ENCODE peak calls at places on chromosomes 12 and 14, in four cellular contexts. B, O, P and T are unnamed samples.

GRCh38 chr12:81208193-81208946 is 130.5 kb downstream of the ACSS3 start:
- DNase-seq in B (no peak), O (no peak), P (no peak), T (no peak)

GRCh38 chr12:119988440-119988787 is 622 bp upstream of the BICDL1 start:
- DNase-seq in B (no peak), O (no peak), P (no peak), T (no peak)

GRCh38 chr12:51763743-51764142 is 84.8 kb downstream of the FIGNL2 start:
- DNase-seq in B (no peak), O (no peak), P (no peak), T (no peak)

GRCh38 chr14:87745507-87746118 is 247.4 kb downstream of the GALC start:
- DNase-seq in B (peak), O (peak), P (no peak), T (peak)

GRCh38 chr12:116000252-116000651 is 277.2 kb downstream of the MED13L start:
- DNase-seq in B (no peak), O (no peak), P (no peak), T (no peak)

GRCh38 chr12:84247931-84248330 is 664.7 kb downstream of the SLC6A15 start:
- DNase-seq in B (no peak), O (no peak), P (no peak), T (no peak)

GRCh38 chr14:59208224-59208814 is 19.9 kb downstream of the DAAM1 start:
- DNase-seq in B (no peak), O (no peak), P (peak), T (no peak)

GRCh38 chr14:104462651-104463630 is 116.6 kb upstream of the C14orf180 start:
- DNase-seq in B (no peak), O (no peak), P (no peak), T (no peak)

GRCh38 chr14:75440733-75441474 is 13.1 kb downstream of the JDP2 start:
- DNase-seq in B (no peak), O (no peak), P (no peak), T (no peak)

GRCh38 chr12:31588976-31589375 is 2.0 kb downstream of the DENND5B start:
- DNase-seq in B (no peak), O (no peak), P (no peak), T (no peak)

GRCh38 chr12:65876898-65877721 is 52.8 kb downstream of the HMGA2 start:
- DNase-seq in B (no peak), O (no peak), P (no peak), T (no peak)

GRCh38 chr14:65709576-65709975 is 297.0 kb downstream of the FUT8 start:
- DNase-seq in B (no peak), O (no peak), P (no peak), T (no peak)

GRCh38 chr14:71932229-71932951 is at the start of gene RGS6:
- DNase-seq in B (peak), O (peak), P (no peak), T (no peak)

GRCh38 chr14:21317433-21317832 is 37.5 kb downstream of the RPGRIP1 start:
- DNase-seq in B (no peak), O (no peak), P (no peak), T (no peak)

GRCh38 chr12:80655751-80656150 is 51.7 kb upstream of the MYF6 start:
- DNase-seq in B (no peak), O (no peak), P (no peak), T (no peak)

GRCh38 chr14:35866595-35867279 is 40.6 kb downstream of the BRMS1L start:
- DNase-seq in B (no peak), O (no peak), P (no peak), T (no peak)

GRCh38 chr12:72075401-72075800 is 136.8 kb downstream of the TPH2 start:
- DNase-seq in B (no peak), O (no peak), P (no peak), T (no peak)

GRCh38 chr14:81348086-81348485 is 52.0 kb downstream of the STON2 start:
- DNase-seq in B (no peak), O (no peak), P (no peak), T (no peak)
- TF ChIP-seq YY1 in B (no peak), O (no peak), P (no peak), T (no peak)

GRCh38 chr12:82524636-82525035 is 162.1 kb upstream of the TMTC2 start:
- DNase-seq in B (no peak), O (no peak), P (no peak), T (no peak)

GRCh38 chr12:82524020-82524419 is 162.7 kb upstream of the TMTC2 start:
- DNase-seq in B (no peak), O (no peak), P (no peak), T (no peak)

GRCh38 chr12:82525616-82526015 is 161.1 kb upstream of the TMTC2 start:
- DNase-seq in B (no peak), O (no peak), P (no peak), T (no peak)

GRCh38 chr12:82522285-82522684 is 164.0 kb downstream of the METTL25 start:
- DNase-seq in B (no peak), O (no peak), P (no peak), T (no peak)

GRCh38 chr12:82522762-82523161 is 163.9 kb upstream of the TMTC2 start:
- DNase-seq in B (no peak), O (no peak), P (no peak), T (no peak)
- TF ChIP-seq YY1 in B (no peak), O (no peak), P (no peak), T (no peak)

GRCh38 chr12:2266666-2267623 is 214.2 kb downstream of the CACNA1C start:
- DNase-seq in B (no peak), O (no peak), P (no peak), T (no peak)
- TF ChIP-seq YY1 in B (no peak), O (no peak), P (no peak), T (no peak)

DNA sequence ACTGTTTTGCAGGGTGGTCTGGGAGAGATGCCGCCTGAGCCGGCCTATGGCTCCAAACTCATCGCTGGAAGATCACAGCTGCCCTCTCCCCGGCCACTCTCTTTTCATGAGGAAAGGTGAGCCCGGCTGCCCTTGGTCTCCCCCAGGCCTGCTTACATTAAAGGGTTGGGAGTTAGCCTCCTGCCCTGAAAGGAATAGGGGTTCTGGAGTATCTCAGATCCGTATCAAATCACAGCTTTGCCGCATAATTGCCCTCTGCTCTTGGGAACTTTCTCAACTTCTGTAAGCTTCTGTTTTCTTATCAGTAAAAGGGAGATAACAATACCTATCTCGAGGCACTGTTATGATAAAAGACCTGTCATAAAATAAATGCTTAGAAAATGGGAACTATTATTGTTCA is 17.6 kb downstream of the PHLDA1 start:
- DNase-seq in B (no peak), O (no peak), P (no peak), T (no peak)
- TF ChIP-seq YY1 in B (no peak), O (no peak), P (no peak), T (no peak)

GRCh38 chr14:90091393-90091792 is 29.6 kb downstream of the KCNK13 start:
- DNase-seq in B (no peak), O (no peak), P (no peak), T (no peak)
- TF ChIP-seq YY1 in B (no peak), O (no peak), P (no peak), T (no peak)

DNA sequence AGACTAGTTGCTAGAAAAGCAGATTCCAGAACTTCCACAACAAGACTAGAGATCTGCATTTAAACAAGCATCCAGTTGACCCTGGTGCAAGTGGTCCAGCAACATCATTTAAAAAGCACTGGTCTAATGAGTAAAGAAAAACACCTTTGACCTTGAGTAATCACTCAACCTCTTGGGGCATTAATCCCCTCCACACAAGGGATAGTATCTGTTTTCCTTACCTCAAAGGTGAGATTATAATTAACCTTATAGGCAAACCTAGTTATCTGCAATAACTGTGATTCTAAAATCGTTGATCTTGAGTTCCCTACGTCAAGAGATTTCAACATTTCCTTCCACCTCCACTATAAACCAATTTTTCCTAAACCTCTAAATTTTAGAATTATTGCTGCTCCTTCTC is 1.1 kb downstream of the KDM5A start:
- DNase-seq in B (no peak), O (no peak), P (no peak), T (peak)
- TF ChIP-seq YY1 in B (no peak), O (no peak), P (no peak), T (no peak)

DNA sequence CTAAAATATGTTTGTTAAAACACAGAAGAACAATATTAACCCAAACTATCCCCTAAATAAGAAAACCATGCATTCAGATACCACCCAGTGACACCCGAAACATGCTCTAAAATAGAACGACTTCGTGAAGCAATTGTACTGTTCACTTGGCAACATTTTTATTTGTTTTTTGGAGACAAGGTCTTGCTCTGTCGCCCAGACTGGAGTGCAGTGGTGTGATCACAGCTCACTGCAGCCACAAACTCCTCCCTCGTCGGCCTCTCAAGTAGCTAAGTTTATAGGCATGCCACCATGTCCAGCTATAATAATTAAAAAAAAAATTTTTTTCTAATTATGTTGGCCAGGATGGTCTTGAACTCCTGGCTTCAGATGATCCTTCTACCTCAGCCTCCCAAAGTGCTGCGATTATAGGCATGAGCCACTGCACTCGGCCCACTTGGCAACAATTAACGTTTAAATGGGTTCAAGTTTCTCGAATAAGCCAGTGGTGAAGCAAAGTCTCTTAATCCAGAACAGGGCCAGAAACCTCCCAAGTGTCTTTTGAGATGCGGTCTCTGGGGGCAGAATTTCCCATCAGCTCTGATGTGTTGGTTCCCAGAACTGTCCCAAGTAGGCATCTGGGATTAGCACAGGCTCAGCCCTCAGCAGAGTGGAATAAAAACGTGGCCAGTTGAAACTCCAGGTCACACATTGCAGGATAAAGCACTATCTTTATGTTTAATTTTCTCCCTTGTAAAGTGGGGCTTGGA is 74.5 kb downstream of the TMCC3 start:
- DNase-seq in B (no peak), O (no peak), P (no peak), T (no peak)
- TF ChIP-seq YY1 in B (no peak), O (no peak), P (no peak), T (no peak)

GRCh38 chr12:67968316-67968715 is 20.9 kb upstream of the IFNG-AS1 start:
- DNase-seq in B (no peak), O (no peak), P (no peak), T (no peak)
- TF ChIP-seq YY1 in B (no peak), O (no peak), P (no peak), T (no peak)

GRCh38 chr14:50800032-50800431 is 30.9 kb downstream of the NIN start:
- DNase-seq in B (no peak), O (no peak), P (no peak), T (no peak)

GRCh38 chr14:50798048-50798421 is 32.9 kb downstream of the NIN start:
- DNase-seq in B (no peak), O (no peak), P (peak), T (no peak)

GRCh38 chr14:50805396-50805795 is 25.6 kb downstream of the NIN start:
- DNase-seq in B (no peak), O (no peak), P (no peak), T (no peak)

GRCh38 chr14:50804181-50804721 is 26.7 kb downstream of the NIN start:
- DNase-seq in B (no peak), O (no peak), P (no peak), T (no peak)

DNA sequence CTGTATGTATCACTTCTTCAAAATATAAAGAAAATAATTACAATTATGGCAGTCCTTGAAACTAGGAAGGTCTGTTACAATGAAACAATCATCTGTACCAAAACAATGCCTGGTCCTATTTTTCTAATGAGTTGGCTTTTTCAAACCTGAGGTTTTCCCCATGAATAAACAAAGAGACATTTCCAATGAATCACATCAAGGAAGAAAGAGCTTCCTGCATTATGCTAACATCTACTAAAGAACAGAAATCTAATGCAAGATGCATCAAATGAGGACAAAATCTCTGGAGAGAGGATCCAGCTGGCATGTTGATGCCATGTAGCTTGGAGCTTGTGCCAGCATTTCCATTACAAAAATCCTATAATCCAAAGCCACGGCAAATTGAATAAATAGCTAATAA is 29.3 kb downstream of the NIN start:
- DNase-seq in B (no peak), O (no peak), P (no peak), T (no peak)
- TF ChIP-seq YY1 in B (no peak), O (no peak), P (no peak), T (no peak)

DNA sequence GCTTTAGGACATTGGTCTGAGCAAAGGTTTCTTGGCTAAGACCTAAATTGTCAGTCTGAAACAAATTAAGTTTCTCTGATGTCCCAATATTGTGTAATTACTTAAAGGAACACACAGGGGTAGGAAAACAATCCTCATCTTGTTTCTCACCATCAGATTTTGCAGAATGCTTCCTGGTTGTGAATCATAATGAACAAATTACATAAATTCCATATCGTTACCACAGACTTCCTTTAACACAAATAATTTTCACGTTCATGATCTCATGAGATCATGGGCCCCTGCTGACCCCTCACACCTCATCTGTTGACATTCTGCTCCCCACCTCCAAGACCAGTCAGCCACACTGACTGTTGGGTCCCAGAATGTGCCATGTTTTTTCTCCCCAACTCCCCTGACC is 194.1 kb downstream of the MON2 start:
- DNase-seq in B (no peak), O (no peak), P (no peak), T (no peak)
- TF ChIP-seq YY1 in B (no peak), O (no peak), P (no peak), T (no peak)